ENCODE peak calls at places on chromosome 15, in six cellular contexts. F is hepatocyte, O is fibroblast of pulmonary artery, J is ascending aorta, G is A549, Z is mesothelial cell of epicardium. C is an unnamed sample.
A peak's percentile ranks its signal among the peaks of the same experiment; 100 is the strongest.

GRCh38 chr15:77821188-77821958 is 188.7 kb upstream of the LINGO1 start:
- DNase-seq in O (peak; percentile 68), Z (peak; percentile 52), J (no peak), F (peak; percentile 84), G (peak; percentile 77), C (peak; percentile 51)

GRCh38 chr15:69576948-69577351 is 124.3 kb downstream of the RPLP1 start:
- DNase-seq in Z (no peak), G (no peak), J (no peak), O (no peak), F (no peak), C (no peak)

GRCh38 chr15:57153140-57153539 is 223.2 kb upstream of the CGNL1 start:
- DNase-seq in O (peak; percentile 94), J (no peak), Z (no peak), F (peak; percentile 4), G (no peak), C (no peak)

GRCh38 chr15:96153938-96154337 is 176.6 kb upstream of the NR2F2 start:
- DNase-seq in O (no peak), G (no peak), Z (no peak), J (no peak), F (no peak), C (no peak)

GRCh38 chr15:75349851-75350588 is 3.2 kb downstream of the NEIL1 start:
- DNase-seq in J (peak; percentile 33), F (no peak), G (no peak), O (no peak), Z (no peak), C (no peak)

GRCh38 chr15:64618569-64618968 is 156.8 kb downstream of the RBPMS2 start:
- DNase-seq in G (no peak), Z (no peak), F (no peak), O (no peak), J (no peak), C (no peak)

GRCh38 chr15:38890194-38890593 is 325.6 kb upstream of the RASGRP1 start:
- DNase-seq in G (no peak), J (no peak), Z (no peak), F (no peak), O (no peak), C (no peak)

GRCh38 chr15:65385868-65386253 is 8.1 kb upstream of the IGDCC3 start:
- DNase-seq in F (no peak), J (no peak), Z (no peak), G (no peak), O (peak; percentile 76), C (no peak)

GRCh38 chr15:35047528-35047927 is 37.6 kb downstream of the NANOGP8 start:
- DNase-seq in Z (no peak), O (no peak), F (no peak), G (no peak), J (no peak), C (no peak)

GRCh38 chr15:95895510-95895909 is 435.0 kb upstream of the NR2F2 start:
- DNase-seq in J (no peak), G (no peak), F (no peak), Z (no peak), O (no peak), C (no peak)

GRCh38 chr15:88657326-88658069 is 18.7 kb downstream of the ISG20 start:
- DNase-seq in G (peak; percentile 62), F (peak; percentile 66), O (peak; percentile 71), J (no peak), Z (no peak), C (peak; percentile 30)

GRCh38 chr15:62684143-62684808 is 358.3 kb upstream of the TPM1 start:
- DNase-seq in J (no peak), O (no peak), Z (no peak), G (no peak), F (no peak), C (no peak)

GRCh38 chr15:64717735-64718495 is 57.5 kb downstream of the RBPMS2 start:
- DNase-seq in G (no peak), F (no peak), J (no peak), Z (no peak), O (no peak), C (no peak)

GRCh38 chr15:65423977-65424679 is 1.4 kb upstream of the IGDCC4 start:
- DNase-seq in J (no peak), O (no peak), G (peak; percentile 53), Z (no peak), F (no peak), C (no peak)

GRCh38 chr15:66789029-66790025 is 87.3 kb downstream of the SMAD6 start:
- DNase-seq in O (peak; percentile 84), G (peak; percentile 77), J (no peak), F (peak; percentile 70), Z (no peak), C (peak; percentile 57)

GRCh38 chr15:33019354-33019981 is 175.0 kb downstream of the FMN1 start:
- DNase-seq in F (no peak), G (no peak), J (no peak), O (no peak), Z (no peak), C (no peak)

GRCh38 chr15:66293419-66294156 is at the start of gene DIS3L:
- DNase-seq in Z (peak; percentile 36), F (peak; percentile 80), G (peak; percentile 82), J (no peak), O (peak; percentile 39), C (peak; percentile 61)

GRCh38 chr15:29934251-29934650 is 112.0 kb upstream of the TJP1 start:
- DNase-seq in G (peak; percentile 72), J (no peak), F (no peak), Z (no peak), O (peak; percentile 76), C (no peak)

GRCh38 chr15:44971036-44971435 is 14.5 kb downstream of the TERB2 start:
- DNase-seq in F (no peak), O (no peak), J (no peak), Z (no peak), G (no peak), C (no peak)

GRCh38 chr15:51499379-51499976 is 123.1 kb downstream of the DMXL2 start:
- DNase-seq in G (peak; percentile 73), O (peak; percentile 66), F (peak; percentile 28), J (no peak), Z (no peak), C (no peak)

GRCh38 chr15:68833734-68834334 is 13.1 kb upstream of the ANP32A start:
- DNase-seq in O (no peak), G (no peak), J (no peak), F (no peak), Z (no peak), C (no peak)

GRCh38 chr15:100863406-100864198 is 16.0 kb upstream of the ALDH1A3 start:
- DNase-seq in O (peak; percentile 68), Z (no peak), G (no peak), F (no peak), J (no peak), C (no peak)

GRCh38 chr15:100866386-100867330 is 13.0 kb upstream of the ALDH1A3 start:
- DNase-seq in J (no peak), Z (no peak), F (no peak), O (no peak), G (peak; percentile 35), C (no peak)

GRCh38 chr15:100873029-100873677 is 6.5 kb upstream of the ALDH1A3 start:
- DNase-seq in J (no peak), G (peak; percentile 91), O (peak; percentile 94), Z (no peak), F (peak; percentile 87), C (peak; percentile 73)

GRCh38 chr15:100867476-100867875 is 12.2 kb upstream of the ALDH1A3 start:
- DNase-seq in Z (no peak), F (no peak), O (no peak), G (no peak), J (no peak), C (no peak)

DNA sequence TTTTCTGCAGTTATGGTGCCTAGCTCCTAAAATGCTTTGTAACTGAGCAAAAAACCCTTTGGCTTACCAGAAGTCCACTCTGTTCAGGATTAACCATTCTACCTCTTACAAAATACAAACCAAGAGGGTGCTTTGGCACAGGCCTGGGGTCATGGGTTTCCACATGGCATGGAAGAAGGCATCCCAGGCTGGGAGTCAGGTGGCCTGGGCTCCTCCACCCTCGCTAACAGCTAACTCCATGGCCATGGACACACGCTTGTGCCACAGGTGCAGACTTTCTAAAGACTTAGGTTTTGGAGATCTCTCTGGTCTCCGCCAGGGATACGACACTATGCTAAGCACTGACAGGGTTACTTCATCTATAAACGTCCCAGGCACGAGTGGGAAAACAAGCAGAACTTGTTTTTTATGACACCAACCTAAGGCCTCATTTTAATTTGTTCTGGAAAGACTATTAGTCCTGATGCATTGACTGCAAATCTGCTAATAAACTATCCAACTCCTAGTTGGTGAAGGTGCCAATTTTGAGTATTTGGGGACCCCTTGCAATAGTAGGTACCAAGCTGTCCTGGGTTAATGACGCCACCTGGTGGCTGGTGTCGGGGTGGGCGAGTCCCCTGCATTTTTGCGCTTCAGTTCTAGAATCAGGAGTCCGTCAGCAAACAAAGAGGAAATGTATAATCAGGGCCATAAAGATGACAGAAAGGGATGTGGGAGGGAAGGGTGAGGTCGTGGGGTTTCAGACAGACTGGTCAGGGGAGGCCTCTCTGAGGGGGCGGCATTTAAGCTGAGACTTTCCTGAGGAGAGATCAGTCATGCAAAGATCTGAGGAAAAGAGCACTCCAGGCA is 10.3 kb upstream of the ALDH1A3 start:
- DNase-seq in Z (no peak), F (no peak), O (no peak), J (no peak), G (peak; percentile 25), C (no peak)
- TF ChIP-seq CTCF in Z (peak; percentile 57), F (peak; percentile 51), O (peak; percentile 52), J (no peak), G (peak; percentile 28), C (peak; percentile 15)

GRCh38 chr15:60442763-60443162 is 36.2 kb downstream of the ICE2 start:
- DNase-seq in O (no peak), Z (no peak), F (no peak), G (no peak), J (no peak), C (no peak)

GRCh38 chr15:60448668-60449360 is 30.1 kb downstream of the ICE2 start:
- DNase-seq in F (no peak), J (no peak), O (no peak), G (no peak), Z (no peak), C (no peak)

GRCh38 chr15:60442031-60442665 is 36.8 kb downstream of the ICE2 start:
- DNase-seq in J (no peak), G (no peak), F (no peak), Z (no peak), O (no peak), C (no peak)

GRCh38 chr15:60441323-60441722 is 37.6 kb downstream of the ICE2 start:
- DNase-seq in G (no peak), J (no peak), Z (no peak), O (no peak), F (no peak), C (no peak)

GRCh38 chr15:60444289-60444912 is 34.5 kb downstream of the ICE2 start:
- DNase-seq in F (peak; percentile 34), Z (no peak), J (no peak), G (peak; percentile 50), O (peak; percentile 61), C (no peak)
- TF ChIP-seq CTCF in F (peak; percentile 87), Z (peak; percentile 41), J (peak; percentile 79), G (peak; percentile 92), O (peak; percentile 69), C (peak; percentile 29)

GRCh38 chr15:101420232-101420631 is 69.3 kb downstream of the PCSK6 start:
- DNase-seq in J (no peak), Z (no peak), O (no peak), G (no peak), F (no peak), C (no peak)
- TF ChIP-seq CTCF in J (no peak), Z (no peak), O (no peak), G (no peak), F (no peak), C (no peak)

DNA sequence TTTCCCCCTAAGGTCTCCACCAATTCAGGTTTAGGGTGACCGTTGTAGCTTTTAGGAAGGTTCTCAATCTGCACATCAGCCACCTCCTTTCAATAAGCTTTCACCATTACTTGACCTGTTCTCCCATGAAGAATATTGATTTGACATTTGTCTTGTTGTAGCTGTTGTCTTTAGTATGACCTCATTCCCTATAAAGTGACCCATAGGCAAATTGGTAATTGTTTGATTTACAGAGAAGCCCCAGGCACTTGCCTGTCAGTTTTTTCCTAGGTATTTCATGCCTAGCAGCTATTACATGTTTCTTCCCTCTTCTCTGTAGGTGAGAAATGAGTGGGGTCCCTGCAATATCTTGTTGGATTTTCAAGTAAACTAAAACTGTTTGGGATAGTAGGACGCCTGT is 36.0 kb downstream of the CHD2 start:
- DNase-seq in O (no peak), F (no peak), J (no peak), Z (no peak), G (no peak), C (no peak)
- TF ChIP-seq CTCF in O (no peak), F (no peak), J (no peak), Z (no peak), G (no peak), C (no peak)